ENCODE peak calls at places on chromosomes 1 and 21, in five cellular contexts. U, R, I, C and G are unnamed samples.

GRCh38 chr1:201750934-201751333 is 78.0 kb upstream of the IPO9 start:
- DNase-seq in C (no peak), R (no peak), I (no peak), U (peak; percentile 68), G (peak; percentile 70)

GRCh38 chr1:15803380-15803779 is 4.1 kb downstream of the UQCRHL start:
- DNase-seq in R (peak; percentile 74), C (no peak), I (no peak), U (no peak), G (no peak)

GRCh38 chr1:113452921-113453770 is 62.8 kb downstream of the MAGI3 start:
- DNase-seq in U (peak; percentile 42), R (peak; percentile 16), C (peak; percentile 4), I (no peak), G (no peak)

GRCh38 chr1:2442676-2443075 is 30.3 kb upstream of the PEX10 start:
- DNase-seq in I (no peak), U (no peak), R (no peak), C (no peak), G (no peak)

GRCh38 chr1:48205547-48205946 is 17.0 kb upstream of the SLC5A9 start:
- DNase-seq in C (no peak), I (no peak), R (no peak), U (no peak), G (no peak)

GRCh38 chr1:12081648-12082396 is 18.7 kb downstream of the TNFRSF8 start:
- DNase-seq in C (no peak), R (peak; percentile 19), U (no peak), I (no peak), G (no peak)

GRCh38 chr1:15326691-15327530 is 79.9 kb downstream of the FHAD1 start:
- DNase-seq in R (no peak), C (no peak), I (no peak), U (peak; percentile 99), G (peak; percentile 72)

GRCh38 chr1:101147381-101147780 is 89.4 kb upstream of the S1PR1 start:
- DNase-seq in C (no peak), U (peak; percentile 63), I (no peak), R (no peak), G (no peak)

GRCh38 chr21:39536835-39537234 is 75.9 kb upstream of the B3GALT5 start:
- DNase-seq in I (no peak), U (no peak), R (no peak), C (no peak), G (no peak)

GRCh38 chr1:231734417-231734816 is 107.8 kb downstream of the DISC1 start:
- DNase-seq in C (no peak), U (peak; percentile 43), R (no peak), I (no peak), G (no peak)

GRCh38 chr1:243315933-243316332 is 60.1 kb downstream of the SDCCAG8 start:
- DNase-seq in U (no peak), R (no peak), I (no peak), C (no peak), G (no peak)

GRCh38 chr21:39001341-39001740 is 181.9 kb downstream of the PSMG1 start:
- DNase-seq in I (no peak), U (no peak), C (no peak), R (no peak), G (no peak)

GRCh38 chr1:43206721-43207228 is 34.6 kb downstream of the CFAP57 start:
- DNase-seq in I (peak; percentile 93), C (no peak), R (peak; percentile 60), U (peak; percentile 99), G (peak; percentile 93)

GRCh38 chr1:66237722-66238479 is 296.1 kb upstream of the SGIP1 start:
- DNase-seq in U (no peak), I (no peak), R (no peak), C (no peak), G (no peak)

GRCh38 chr1:26049531-26050254 is 3.8 kb upstream of the SLC30A2 start:
- DNase-seq in U (peak; percentile 7), I (no peak), C (no peak), R (no peak), G (no peak)

GRCh38 chr1:60869264-60869663 is 213.1 kb upstream of the NFIA start:
- DNase-seq in R (no peak), I (no peak), C (no peak), U (no peak), G (no peak)

GRCh38 chr1:60866884-60867648 is 215.3 kb upstream of the NFIA start:
- DNase-seq in C (no peak), I (no peak), R (no peak), U (peak; percentile 28), G (no peak)

GRCh38 chr1:60866251-60866650 is 216.1 kb upstream of the NFIA start:
- DNase-seq in U (no peak), R (no peak), I (no peak), C (no peak), G (no peak)

GRCh38 chr1:60870269-60870668 is 212.1 kb upstream of the NFIA start:
- DNase-seq in I (no peak), C (no peak), U (no peak), R (no peak), G (no peak)

GRCh38 chr1:60867782-60868181 is 214.6 kb upstream of the NFIA start:
- DNase-seq in U (no peak), R (no peak), C (no peak), I (no peak), G (no peak)
- H3K4me3 ChIP-seq in U (no peak overlapping the region), R (no peak overlapping the region), C (no peak overlapping the region), I (no peak overlapping the region), G (no peak overlapping the region)

DNA sequence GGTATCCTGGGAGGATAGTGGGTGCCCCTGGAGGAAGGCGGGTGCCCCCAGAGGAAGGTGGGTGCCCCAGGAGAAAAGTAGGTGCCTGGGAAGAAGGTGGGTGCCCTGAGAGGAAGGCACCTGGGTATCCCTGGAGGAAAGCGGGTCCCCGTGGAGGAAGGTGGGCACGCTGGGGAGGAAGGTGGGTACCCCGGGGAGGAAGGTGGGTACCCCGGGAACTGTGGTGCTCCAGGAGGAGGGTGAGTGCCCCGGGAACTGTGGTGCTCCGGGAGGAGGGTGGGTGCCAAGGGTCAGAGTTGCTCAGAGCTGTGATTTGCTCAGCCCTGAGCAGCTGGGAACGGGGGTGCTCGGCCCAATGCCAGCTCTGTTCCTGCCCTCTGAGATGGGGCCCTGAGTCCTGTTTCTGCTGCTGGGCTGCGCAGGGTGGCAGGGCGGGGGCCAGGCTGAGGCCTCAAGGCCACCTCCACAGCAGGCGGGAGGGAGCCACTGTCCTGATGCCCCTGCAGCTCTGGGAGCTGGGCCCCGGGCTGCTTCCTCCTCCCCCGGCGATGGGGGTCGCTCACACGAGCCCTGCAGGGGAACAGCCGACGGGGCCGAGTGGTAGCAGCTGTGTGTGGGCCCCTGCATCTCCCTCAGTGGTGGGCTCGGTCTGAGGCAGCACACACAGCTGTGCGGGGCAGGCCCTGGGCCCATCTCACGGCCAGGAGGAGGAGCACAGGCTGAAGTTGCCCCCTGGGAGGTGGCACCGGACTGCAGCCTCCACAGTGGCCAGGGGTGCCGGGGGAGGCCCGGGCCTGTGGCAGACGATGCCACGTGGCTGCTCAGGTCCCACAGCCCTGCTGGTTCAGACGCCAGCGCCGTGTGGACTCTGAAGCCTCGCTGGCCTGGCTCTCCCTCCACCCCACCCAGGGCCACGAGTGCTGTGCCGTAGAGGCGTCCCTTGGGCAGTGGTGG is 57.4 kb downstream of the SLX9 start:
- DNase-seq in C (no peak), I (no peak), U (no peak), R (no peak), G (no peak)
- H3K4me3 ChIP-seq in C (no peak overlapping the region), I (no peak overlapping the region), U (no peak overlapping the region), R (no peak overlapping the region), G (no peak overlapping the region)

DNA sequence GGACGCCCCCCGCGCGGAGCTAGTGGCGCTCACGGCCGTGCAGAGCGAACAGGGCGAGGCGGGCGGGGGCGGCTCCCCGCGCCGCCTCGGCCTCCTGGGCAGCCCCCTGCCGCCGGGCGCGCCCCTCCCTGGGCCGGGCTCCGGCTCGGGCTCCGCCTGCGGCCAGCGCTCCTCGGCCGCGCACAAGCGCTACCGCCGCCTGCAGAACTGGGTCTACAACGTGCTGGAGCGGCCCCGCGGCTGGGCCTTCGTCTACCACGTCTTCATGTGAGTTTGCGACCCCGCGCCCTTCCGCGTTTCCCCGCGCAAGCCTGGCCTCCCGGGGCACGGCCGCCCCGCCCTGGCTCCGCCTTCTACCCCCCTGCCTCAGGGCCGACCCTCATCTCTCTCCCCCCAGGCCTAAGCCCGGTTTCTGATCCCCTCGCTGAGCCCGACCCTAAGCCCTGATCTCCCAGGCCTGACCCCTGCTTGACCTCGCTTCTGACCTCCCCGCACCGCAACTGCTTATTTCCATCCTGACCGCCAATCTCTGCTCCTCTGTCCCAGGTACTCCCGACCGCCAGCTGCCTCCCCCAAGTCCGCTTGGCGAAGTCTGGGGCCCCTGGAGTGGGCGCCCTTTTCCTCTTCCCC is 669 bp downstream of the KCNQ4 start:
- DNase-seq in I (no peak), U (no peak), R (peak; percentile 90), C (no peak), G (no peak)
- H3K4me3 ChIP-seq in I (peak overlapping the region; percentile 22), U (no peak overlapping the region), R (peak overlapping the region; percentile 57), C (peak overlapping the region; percentile 37), G (peak overlapping the region; percentile 41)

GRCh38 chr1:98054367-98054701 is 133.5 kb upstream of the DPYD start:
- DNase-seq in U (no peak), C (no peak), I (no peak), R (no peak), G (no peak)
- H3K4me3 ChIP-seq in U (peak overlapping the region; percentile 25), C (no peak overlapping the region), I (peak overlapping the region; percentile 51), R (peak overlapping the region; percentile 14), G (peak overlapping the region; percentile 29)

GRCh38 chr1:85864727-85865126 is 156.5 kb upstream of the ZNHIT6 start:
- DNase-seq in I (no peak), R (no peak), U (no peak), C (no peak), G (no peak)
- H3K4me3 ChIP-seq in I (no peak overlapping the region), R (no peak overlapping the region), U (no peak overlapping the region), C (no peak overlapping the region), G (no peak overlapping the region)

GRCh38 chr1:218694635-218695034 is 349.5 kb downstream of the TGFB2 start:
- DNase-seq in R (peak; percentile 5), U (no peak), I (no peak), C (no peak), G (no peak)
- H3K4me3 ChIP-seq in R (no peak overlapping the region), U (no peak overlapping the region), I (no peak overlapping the region), C (no peak overlapping the region), G (no peak overlapping the region)

GRCh38 chr1:29122987-29123870 is 474 bp downstream of the TMEM200B start:
- DNase-seq in U (peak; percentile 52), R (peak; percentile 78), I (no peak), C (no peak), G (no peak)
- H3K4me3 ChIP-seq in U (peak overlapping the region; percentile 80), R (peak overlapping the region; percentile 96), I (peak overlapping the region; percentile 68), C (no peak overlapping the region), G (peak overlapping the region; percentile 73)